ENCODE peak calls at places on chromosomes 3 and 15, in four cellular contexts. Y is HTR-8/SVneo; Z is activated CD8-positive, alpha-beta memory T cell treated with anti-CD3 and anti-CD28 coated beads for 48 hours; K is MM.1S. C is an unnamed sample.

GRCh38 chr15:58864602-58865419 is 68.7 kb downstream of the SLTM start:
- DNase-seq in Y (no peak), Z (no peak), K (no peak), C (no peak)

GRCh38 chr3:51340989-51341636 is 44.0 kb upstream of the MANF start:
- DNase-seq in Y (peak), Z (no peak), K (no peak), C (no peak)

GRCh38 chr3:23640472-23641146 is 165.1 kb upstream of the UBE2E1 start:
- DNase-seq in Y (no peak), Z (no peak), K (no peak), C (no peak)

GRCh38 chr3:133887951-133888703 is 7.6 kb downstream of the RAB6B start:
- DNase-seq in Y (no peak), Z (no peak), K (no peak), C (no peak)

GRCh38 chr3:123312331-123313265 is 110.9 kb downstream of the SEC22A start:
- DNase-seq in Y (no peak), Z (no peak), K (no peak), C (no peak)

GRCh38 chr15:78394981-78395619 is 42.9 kb upstream of the IREB2 start:
- DNase-seq in Y (no peak), Z (no peak), K (no peak), C (no peak)

GRCh38 chr15:40928975-40929729 is at the start of gene DLL4:
- DNase-seq in Y (peak), Z (no peak), K (peak), C (no peak)

GRCh38 chr3:47848599-47849117 is 45.7 kb downstream of the DHX30 start:
- DNase-seq in Y (no peak), Z (no peak), K (no peak), C (no peak)

GRCh38 chr3:9915252-9916141 is 1.4 kb upstream of the IL17RC start:
- DNase-seq in Y (peak), Z (no peak), K (peak), C (no peak)

GRCh38 chr15:34327906-34328305 is 9.7 kb downstream of the SLC12A6 start:
- DNase-seq in Y (no peak), Z (no peak), K (peak), C (no peak)

GRCh38 chr3:193446975-193447602 is 68.5 kb upstream of the ATP13A5 start:
- DNase-seq in Y (no peak), Z (no peak), K (no peak), C (no peak)

GRCh38 chr3:166560253-166560652 is 723.0 kb upstream of the BCHE start:
- DNase-seq in Y (no peak), Z (no peak), K (no peak), C (no peak)

GRCh38 chr3:54830658-54831057 is 97.2 kb downstream of the LRTM1 start:
- DNase-seq in Y (peak), Z (no peak), K (peak), C (no peak)

GRCh38 chr15:80367094-80367493 is 37.1 kb upstream of the ARNT2 start:
- DNase-seq in Y (no peak), Z (no peak), K (no peak), C (no peak)

GRCh38 chr15:74443100-74443909 is 9.5 kb upstream of the SEMA7A start:
- DNase-seq in Y (no peak), Z (no peak), K (no peak), C (no peak)

GRCh38 chr3:128991355-128991895 is 2.5 kb downstream of the CFAP92 start:
- DNase-seq in Y (no peak), Z (no peak), K (no peak), C (no peak)

GRCh38 chr15:51737538-51738305 is at the start of gene LYSMD2:
- DNase-seq in Y (peak), Z (no peak), K (peak), C (no peak)

GRCh38 chr3:21271606-21272016 is 479.4 kb downstream of the ZNF385D start:
- DNase-seq in Y (no peak), Z (no peak), K (no peak), C (no peak)

C was measured in GOT3.